ENCODE peak calls at places on chromosomes 2 and 18, in seven cellular contexts. D is AG08396, B is A549, X is neural crest cell, O is right cardiac atrium, S is dorsolateral prefrontal cortex, Y is ELR. Z is an unnamed sample.

GRCh38 chr2:38485734-38486133 is 108.7 kb upstream of the ATL2 start:
- DNase-seq in D (no peak), O (no peak), X (no peak), B (no peak), Y (no peak), S (no peak), Z (no peak)

GRCh38 chr18:13141209-13141608 is 77.4 kb upstream of the LDLRAD4 start:
- DNase-seq in O (no peak), Y (no peak), B (no peak), S (no peak), X (no peak), D (no peak), Z (no peak)

GRCh38 chr2:176129013-176129796 is at the start of gene HOXD8:
- DNase-seq in S (no peak), Y (peak), B (peak), X (peak), D (no peak), O (peak), Z (peak)

GRCh38 chr2:53854678-53855077 is 5.1 kb downstream of the GPR75 start:
- DNase-seq in X (no peak), O (no peak), D (no peak), Y (no peak), B (no peak), S (no peak), Z (no peak)

GRCh38 chr18:35324926-35325655 is 19.1 kb downstream of the ZNF24 start:
- DNase-seq in Y (peak), D (no peak), S (no peak), O (no peak), B (no peak), X (no peak), Z (no peak)

GRCh38 chr2:28538134-28538533 is 42.3 kb downstream of the PLB1 start:
- DNase-seq in D (no peak), B (no peak), S (no peak), O (no peak), X (no peak), Y (no peak), Z (no peak)

GRCh38 chr2:37892436-37893114 is 32.5 kb upstream of the RMDN2 start:
- DNase-seq in Y (no peak), D (no peak), S (no peak), O (no peak), B (no peak), X (no peak), Z (no peak)

GRCh38 chr18:35059280-35059927 is 18.2 kb downstream of the MAPRE2 start:
- DNase-seq in D (no peak), B (no peak), Y (no peak), S (no peak), O (no peak), X (no peak), Z (no peak)

GRCh38 chr2:222608081-222608480 is 47.8 kb downstream of the FARSB start:
- DNase-seq in S (no peak), O (no peak), Y (no peak), X (no peak), B (no peak), D (no peak), Z (no peak)

GRCh38 chr18:34131008-34131407 is 93.7 kb downstream of the NOL4 start:
- DNase-seq in D (no peak), O (no peak), S (no peak), X (no peak), B (no peak), Y (no peak), Z (no peak)

GRCh38 chr2:197304556-197305011 is 6.0 kb downstream of the ANKRD44 start:
- DNase-seq in D (no peak), B (no peak), S (no peak), X (no peak), O (no peak), Y (no peak), Z (no peak)

GRCh38 chr2:119549236-119549635 is 5.0 kb downstream of the CFAP221 start:
- DNase-seq in B (no peak), O (no peak), Y (peak), D (no peak), S (no peak), X (no peak), Z (no peak)

GRCh38 chr2:191656389-191656788 is 21.5 kb upstream of the NABP1 start:
- DNase-seq in Y (peak), X (no peak), O (no peak), D (no peak), B (no peak), S (no peak), Z (peak)

GRCh38 chr18:7766383-7766782 is 199.3 kb downstream of the PTPRM start:
- DNase-seq in S (no peak), X (no peak), D (no peak), Y (no peak), B (no peak), O (no peak), Z (no peak)

GRCh38 chr18:67310826-67311225 is 205.7 kb downstream of the DSEL start:
- DNase-seq in X (no peak), D (no peak), O (no peak), S (no peak), Y (peak), B (no peak), Z (peak)

GRCh38 chr2:13035866-13036265 is 319.1 kb downstream of the TRIB2 start:
- DNase-seq in X (no peak), O (no peak), S (no peak), B (no peak), Y (no peak), D (no peak), Z (no peak)

GRCh38 chr2:223725494-223725893 is 111.9 kb downstream of the AP1S3 start:
- DNase-seq in S (peak), D (peak), X (peak), Y (peak), B (peak), O (peak), Z (peak)

GRCh38 chr2:7573166-7573845 is 656.1 kb downstream of the RNF144A start:
- DNase-seq in Y (no peak), D (no peak), X (no peak), B (no peak), S (no peak), O (no peak), Z (no peak)

GRCh38 chr2:46298522-46299351 is 1.5 kb downstream of the EPAS1 start:
- DNase-seq in B (peak), O (peak), D (peak), S (no peak), Y (peak), X (peak), Z (peak)

GRCh38 chr18:75106746-75107145 is 102.2 kb downstream of the PTGR3 start:
- DNase-seq in O (no peak), X (no peak), B (no peak), Y (no peak), D (no peak), S (no peak), Z (no peak)

Z was measured in astrocyte of the spinal cord.